ENCODE peak calls at places on chromosomes 5 and 9, in five cellular contexts. One of them, this sample, is unnamed.

GRCh38 chr5:40486437-40487270 is 193.1 kb upstream of the PTGER4 start:
- DNase-seq in mucosa of descending colon: no peak
- DNase-seq in uterus: no peak
- DNase-seq in CD8-positive, alpha-beta T cell: peak; percentile 7
- DNase-seq in fibroblast of lung: no peak
- DNase-seq in this sample: no peak

GRCh38 chr5:92504346-92504745 is 1076.7 kb downstream of the NR2F1-AS1 start:
- DNase-seq in CD8-positive, alpha-beta T cell: no peak
- DNase-seq in fibroblast of lung: no peak
- DNase-seq in uterus: no peak
- DNase-seq in mucosa of descending colon: no peak
- DNase-seq in this sample: no peak

GRCh38 chr9:419571-420156 is 205.0 kb downstream of the DOCK8 start:
- DNase-seq in mucosa of descending colon: no peak
- DNase-seq in uterus: no peak
- DNase-seq in CD8-positive, alpha-beta T cell: no peak
- DNase-seq in fibroblast of lung: no peak
- DNase-seq in this sample: no peak

GRCh38 chr5:127919818-127920217 is 163.7 kb upstream of the SLC12A2 start:
- DNase-seq in mucosa of descending colon: no peak
- DNase-seq in CD8-positive, alpha-beta T cell: no peak
- DNase-seq in fibroblast of lung: no peak
- DNase-seq in uterus: no peak
- DNase-seq in this sample: no peak

GRCh38 chr5:172943283-172943841 is 15.9 kb upstream of the RPL26L1 start:
- DNase-seq in uterus: peak; percentile 76
- DNase-seq in fibroblast of lung: peak; percentile 51
- DNase-seq in CD8-positive, alpha-beta T cell: no peak
- DNase-seq in mucosa of descending colon: no peak
- DNase-seq in this sample: peak; percentile 49

GRCh38 chr5:79229357-79230174 is 6.4 kb upstream of the JMY start:
- DNase-seq in mucosa of descending colon: no peak
- DNase-seq in CD8-positive, alpha-beta T cell: no peak
- DNase-seq in uterus: no peak
- DNase-seq in fibroblast of lung: peak; percentile 30
- DNase-seq in this sample: no peak

GRCh38 chr5:177369050-177369912 is 11.6 kb downstream of the RGS14 start:
- DNase-seq in fibroblast of lung: no peak
- DNase-seq in mucosa of descending colon: no peak
- DNase-seq in CD8-positive, alpha-beta T cell: no peak
- DNase-seq in uterus: no peak
- DNase-seq in this sample: no peak

GRCh38 chr9:109705515-109705914 is 74.5 kb upstream of the PALM2AKAP2 start:
- DNase-seq in uterus: no peak
- DNase-seq in CD8-positive, alpha-beta T cell: no peak
- DNase-seq in mucosa of descending colon: no peak
- DNase-seq in fibroblast of lung: peak; percentile 53
- DNase-seq in this sample: no peak

GRCh38 chr9:96219615-96220257 is 82.2 kb downstream of the HSD17B3 start:
- DNase-seq in CD8-positive, alpha-beta T cell: no peak
- DNase-seq in mucosa of descending colon: peak; percentile 55
- DNase-seq in uterus: peak; percentile 58
- DNase-seq in fibroblast of lung: no peak
- DNase-seq in this sample: no peak

GRCh38 chr5:171405615-171406014 is 13.8 kb upstream of the FGF18 start:
- DNase-seq in mucosa of descending colon: no peak
- DNase-seq in uterus: no peak
- DNase-seq in CD8-positive, alpha-beta T cell: no peak
- DNase-seq in fibroblast of lung: peak; percentile 55
- DNase-seq in this sample: no peak

GRCh38 chr9:69249337-69249736 is 75.3 kb downstream of the TJP2 start:
- DNase-seq in CD8-positive, alpha-beta T cell: no peak
- DNase-seq in uterus: no peak
- DNase-seq in fibroblast of lung: peak; percentile 2
- DNase-seq in mucosa of descending colon: no peak
- DNase-seq in this sample: no peak

GRCh38 chr5:5933651-5934050 is 444.7 kb downstream of the MED10 start:
- DNase-seq in CD8-positive, alpha-beta T cell: no peak
- DNase-seq in mucosa of descending colon: no peak
- DNase-seq in uterus: no peak
- DNase-seq in fibroblast of lung: no peak
- DNase-seq in this sample: no peak

GRCh38 chr5:162699361-162699760 is 631.8 kb downstream of the GABRG2 start:
- DNase-seq in uterus: no peak
- DNase-seq in fibroblast of lung: no peak
- DNase-seq in mucosa of descending colon: no peak
- DNase-seq in CD8-positive, alpha-beta T cell: no peak
- DNase-seq in this sample: no peak

GRCh38 chr5:42005561-42006153 is 80.6 kb downstream of the FBXO4 start:
- DNase-seq in CD8-positive, alpha-beta T cell: no peak
- DNase-seq in fibroblast of lung: peak; percentile 49
- DNase-seq in mucosa of descending colon: no peak
- DNase-seq in uterus: no peak
- DNase-seq in this sample: no peak

GRCh38 chr5:152608514-152608913 is 203.4 kb upstream of the NMUR2 start:
- DNase-seq in CD8-positive, alpha-beta T cell: no peak
- DNase-seq in fibroblast of lung: no peak
- DNase-seq in mucosa of descending colon: no peak
- DNase-seq in uterus: no peak
- DNase-seq in this sample: no peak

GRCh38 chr5:132470596-132470995 is 20.0 kb downstream of the IRF1 start:
- DNase-seq in fibroblast of lung: no peak
- DNase-seq in mucosa of descending colon: no peak
- DNase-seq in CD8-positive, alpha-beta T cell: no peak
- DNase-seq in uterus: peak; percentile 15
- DNase-seq in this sample: no peak

GRCh38 chr5:125457617-125458016 is 711.2 kb upstream of the ZNF608 start:
- DNase-seq in fibroblast of lung: no peak
- DNase-seq in CD8-positive, alpha-beta T cell: no peak
- DNase-seq in mucosa of descending colon: no peak
- DNase-seq in uterus: no peak
- DNase-seq in this sample: no peak

GRCh38 chr5:32708949-32709348 is 2.2 kb upstream of the NPR3 start:
- DNase-seq in uterus: no peak
- DNase-seq in fibroblast of lung: no peak
- DNase-seq in mucosa of descending colon: no peak
- DNase-seq in CD8-positive, alpha-beta T cell: no peak
- DNase-seq in this sample: peak; percentile 13

GRCh38 chr9:98860871-98861293 is 53.4 kb downstream of the GALNT12 start:
- DNase-seq in fibroblast of lung: peak; percentile 98
- DNase-seq in mucosa of descending colon: no peak
- DNase-seq in CD8-positive, alpha-beta T cell: no peak
- DNase-seq in uterus: peak; percentile 71
- DNase-seq in this sample: no peak

GRCh38 chr5:115351356-115352195 is 55.1 kb upstream of the CCDC112 start:
- DNase-seq in fibroblast of lung: peak; percentile 63
- DNase-seq in CD8-positive, alpha-beta T cell: no peak
- DNase-seq in uterus: no peak
- DNase-seq in mucosa of descending colon: no peak
- DNase-seq in this sample: no peak

GRCh38 chr9:135602789-135603481 is 36.4 kb downstream of the GLT6D1 start:
- DNase-seq in uterus: no peak
- DNase-seq in mucosa of descending colon: peak; percentile 46
- DNase-seq in CD8-positive, alpha-beta T cell: no peak
- DNase-seq in fibroblast of lung: peak; percentile 34
- DNase-seq in this sample: no peak

GRCh38 chr9:35814106-35814840 is 569 bp downstream of the HINT2 start:
- DNase-seq in mucosa of descending colon: peak; percentile 85
- DNase-seq in fibroblast of lung: peak; percentile 64
- DNase-seq in CD8-positive, alpha-beta T cell: no peak
- DNase-seq in uterus: peak; percentile 73
- DNase-seq in this sample: peak; percentile 67

GRCh38 chr5:96112703-96113102 is 151.1 kb upstream of the ELL2 start:
- DNase-seq in CD8-positive, alpha-beta T cell: no peak
- DNase-seq in uterus: no peak
- DNase-seq in fibroblast of lung: no peak
- DNase-seq in mucosa of descending colon: no peak
- DNase-seq in this sample: no peak

GRCh38 chr5:151219789-151220188 is 4.1 kb downstream of the CCDC69 start:
- DNase-seq in mucosa of descending colon: no peak
- DNase-seq in fibroblast of lung: no peak
- DNase-seq in CD8-positive, alpha-beta T cell: no peak
- DNase-seq in uterus: no peak
- DNase-seq in this sample: no peak

GRCh38 chr5:94485017-94485517 is 133.3 kb downstream of the KIAA0825 start:
- DNase-seq in fibroblast of lung: no peak
- DNase-seq in mucosa of descending colon: no peak
- DNase-seq in uterus: no peak
- DNase-seq in CD8-positive, alpha-beta T cell: no peak
- DNase-seq in this sample: no peak

GRCh38 chr5:81530919-81531318 is 137.0 kb upstream of the ACOT12 start:
- DNase-seq in uterus: no peak
- DNase-seq in CD8-positive, alpha-beta T cell: no peak
- DNase-seq in fibroblast of lung: no peak
- DNase-seq in mucosa of descending colon: no peak
- DNase-seq in this sample: no peak

GRCh38 chr9:38682713-38683112 is 37.2 kb downstream of the FAM240B start:
- DNase-seq in mucosa of descending colon: no peak
- DNase-seq in fibroblast of lung: peak; percentile 73
- DNase-seq in uterus: no peak
- DNase-seq in CD8-positive, alpha-beta T cell: no peak
- DNase-seq in this sample: no peak

GRCh38 chr5:180849827-180850226 is 11.2 kb downstream of the ZFP62 start:
- DNase-seq in CD8-positive, alpha-beta T cell: no peak
- DNase-seq in uterus: no peak
- DNase-seq in fibroblast of lung: no peak
- DNase-seq in mucosa of descending colon: no peak
- DNase-seq in this sample: no peak
- H3K9me3 ChIP-seq in CD8-positive, alpha-beta T cell: peaks cover 14% of the 10 kb centered on the region
- H3K9me3 ChIP-seq in uterus: no peaks in the 10 kb centered on the region
- H3K9me3 ChIP-seq in fibroblast of lung: peaks cover 13% of the 10 kb centered on the region
- H3K9me3 ChIP-seq in mucosa of descending colon: peaks cover 38% of the 10 kb centered on the region
- H3K9me3 ChIP-seq in this sample: no peaks in the 10 kb centered on the region

DNA sequence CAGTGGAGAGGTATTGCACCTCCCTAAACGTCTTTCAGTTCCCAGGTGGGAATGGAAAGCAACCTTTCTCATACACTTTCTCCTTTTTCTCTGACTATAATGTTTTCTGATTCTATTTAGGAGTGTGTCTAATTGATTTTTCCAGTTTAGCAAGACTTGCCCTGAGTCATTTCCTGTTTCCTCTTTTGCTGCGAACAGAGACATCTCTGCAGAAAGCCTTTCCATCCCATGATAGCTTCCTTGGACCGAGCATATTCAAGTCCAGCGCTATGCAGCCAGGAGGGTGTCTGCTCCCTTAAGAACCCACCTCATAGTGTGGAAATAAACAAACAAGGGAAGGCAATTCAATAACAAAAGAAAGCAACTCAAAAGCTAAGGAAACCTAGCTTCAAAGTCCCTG is 60.0 kb upstream of the CDH6 start:
- DNase-seq in CD8-positive, alpha-beta T cell: no peak
- DNase-seq in fibroblast of lung: no peak
- DNase-seq in mucosa of descending colon: no peak
- DNase-seq in uterus: no peak
- DNase-seq in this sample: no peak
- H3K4me1 ChIP-seq in CD8-positive, alpha-beta T cell: no peaks in the 10 kb centered on the region
- H3K4me1 ChIP-seq in fibroblast of lung: peaks cover 4% of the 10 kb centered on the region
- H3K4me1 ChIP-seq in mucosa of descending colon: no peaks in the 10 kb centered on the region
- H3K4me1 ChIP-seq in uterus: no peaks in the 10 kb centered on the region
- H3K4me1 ChIP-seq in this sample: no peaks in the 10 kb centered on the region

GRCh38 chr5:65828507-65828906 is 97.9 kb upstream of the ERBIN start:
- DNase-seq in CD8-positive, alpha-beta T cell: no peak
- DNase-seq in mucosa of descending colon: no peak
- DNase-seq in uterus: no peak
- DNase-seq in fibroblast of lung: peak; percentile 15
- DNase-seq in this sample: no peak

GRCh38 chr5:65823820-65824445 is 101.9 kb downstream of the NLN start:
- DNase-seq in CD8-positive, alpha-beta T cell: no peak
- DNase-seq in uterus: no peak
- DNase-seq in fibroblast of lung: no peak
- DNase-seq in mucosa of descending colon: no peak
- DNase-seq in this sample: no peak

GRCh38 chr5:65823174-65823573 is 101.2 kb downstream of the NLN start:
- DNase-seq in CD8-positive, alpha-beta T cell: no peak
- DNase-seq in mucosa of descending colon: no peak
- DNase-seq in uterus: no peak
- DNase-seq in fibroblast of lung: no peak
- DNase-seq in this sample: no peak

GRCh38 chr5:65828022-65828421 is 98.4 kb upstream of the ERBIN start:
- DNase-seq in fibroblast of lung: no peak
- DNase-seq in uterus: no peak
- DNase-seq in CD8-positive, alpha-beta T cell: no peak
- DNase-seq in mucosa of descending colon: no peak
- DNase-seq in this sample: no peak

DNA sequence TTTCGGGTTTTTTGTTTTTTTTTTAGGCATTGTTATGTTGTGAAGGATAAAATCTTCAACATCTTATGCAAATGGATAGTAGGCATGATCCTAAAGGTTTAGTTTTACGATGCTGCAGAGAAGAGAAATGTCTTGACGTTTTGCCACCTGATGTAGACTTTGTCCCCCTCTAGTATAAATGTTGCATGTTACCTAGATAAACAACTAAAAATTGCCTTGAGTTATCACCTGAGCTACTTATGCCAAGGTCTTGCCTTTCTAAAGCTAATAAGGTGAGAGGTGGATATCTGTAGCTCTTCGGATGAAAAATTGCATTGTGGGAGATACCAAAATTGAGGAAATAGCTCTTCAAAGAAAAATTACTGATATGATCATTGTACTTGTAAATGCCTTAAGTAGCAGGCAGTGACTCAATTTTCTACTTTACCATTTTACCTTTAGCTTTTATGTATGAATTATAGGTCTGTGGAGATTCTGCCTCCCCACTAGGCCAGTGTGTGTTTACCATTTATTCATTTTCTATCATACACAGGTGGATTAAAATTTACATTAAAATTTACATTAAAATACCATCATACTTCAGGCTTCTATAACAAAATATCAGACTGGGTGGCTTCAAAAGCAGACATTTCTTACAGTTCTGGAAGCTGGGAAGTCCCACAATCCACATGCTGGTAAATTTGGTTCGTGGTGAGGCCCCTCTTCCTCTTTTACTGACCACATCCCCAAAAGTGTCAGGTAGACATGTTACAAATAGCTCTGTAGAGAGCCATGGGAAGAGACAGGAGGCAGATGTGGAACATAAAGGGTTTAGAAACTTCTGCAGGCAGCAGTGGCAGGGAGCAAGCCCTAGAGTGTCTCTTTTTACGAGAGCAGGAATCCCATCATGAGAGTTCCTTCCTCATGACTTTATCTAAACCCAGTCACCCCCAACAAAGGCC is 100.7 kb upstream of the ERBIN start:
- DNase-seq in uterus: no peak
- DNase-seq in mucosa of descending colon: no peak
- DNase-seq in CD8-positive, alpha-beta T cell: no peak
- DNase-seq in fibroblast of lung: no peak
- DNase-seq in this sample: no peak
- H3K9me3 ChIP-seq in uterus: no peaks in the 10 kb centered on the region
- H3K9me3 ChIP-seq in mucosa of descending colon: no peaks in the 10 kb centered on the region
- H3K9me3 ChIP-seq in CD8-positive, alpha-beta T cell: no peaks in the 10 kb centered on the region
- H3K9me3 ChIP-seq in fibroblast of lung: no peaks in the 10 kb centered on the region
- H3K9me3 ChIP-seq in this sample: no peaks in the 10 kb centered on the region

DNA sequence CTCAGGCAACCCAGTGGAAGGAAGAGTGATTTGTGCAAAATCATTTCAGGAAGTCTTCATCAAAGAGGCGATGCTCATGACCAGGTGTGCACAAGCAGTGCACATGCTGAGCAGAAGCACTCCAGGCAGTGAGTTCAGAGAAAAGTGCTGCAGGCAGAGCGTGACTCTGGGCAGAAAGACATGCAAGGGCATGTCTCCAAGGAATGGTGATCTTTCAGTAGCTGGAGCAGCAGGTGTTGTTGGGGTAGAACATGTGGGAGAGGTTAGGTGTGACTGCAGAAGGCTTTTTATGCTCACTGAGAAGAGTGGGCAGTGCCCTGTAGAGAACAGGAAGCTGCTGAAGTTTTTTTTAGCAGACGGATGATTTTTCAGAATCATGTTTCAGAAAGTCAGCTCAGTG is 545.5 kb upstream of the TLE4 start:
- DNase-seq in mucosa of descending colon: no peak
- DNase-seq in fibroblast of lung: no peak
- DNase-seq in CD8-positive, alpha-beta T cell: no peak
- DNase-seq in uterus: no peak
- DNase-seq in this sample: no peak
- H3K4me1 ChIP-seq in mucosa of descending colon: no peaks in the 10 kb centered on the region
- H3K4me1 ChIP-seq in fibroblast of lung: peaks cover 7% of the 10 kb centered on the region
- H3K4me1 ChIP-seq in CD8-positive, alpha-beta T cell: no peaks in the 10 kb centered on the region
- H3K4me1 ChIP-seq in uterus: no peaks in the 10 kb centered on the region
- H3K4me1 ChIP-seq in this sample: no peaks in the 10 kb centered on the region

This sample was measured in left lung.